ENCODE peak calls at places on chromosomes 4 and X, in eight cellular contexts. One of them, this sample, is unnamed.

GRCh38 chrX:10660171-10660570 is 39.8 kb upstream of the MID1 start:
- DNase-seq in NCI-H2029 treated with DMSO at 0.1 percent for 48 hours: no peak
- DNase-seq in KBM-7: no peak
- DNase-seq in activated CD4-positive, alpha-beta T cell treated with anti-CD3 and anti-CD28 coated beads, Interleukin-2, amount 10 ng/mL, durations not matched to agents 7 days and 5 days: no peak
- DNase-seq in adrenal gland: no peak
- DNase-seq in RPMI8226: no peak
- DNase-seq in HEK293T: no peak
- DNase-seq in PC-3: no peak
- DNase-seq in this sample: no peak

GRCh38 chr4:40915318-40916217 is 165.8 kb downstream of the NSUN7 start:
- DNase-seq in HEK293T: no peak
- DNase-seq in RPMI8226: no peak
- DNase-seq in PC-3: no peak
- DNase-seq in adrenal gland: no peak
- DNase-seq in activated CD4-positive, alpha-beta T cell treated with anti-CD3 and anti-CD28 coated beads, Interleukin-2, amount 10 ng/mL, durations not matched to agents 7 days and 5 days: no peak
- DNase-seq in NCI-H2029 treated with DMSO at 0.1 percent for 48 hours: no peak
- DNase-seq in KBM-7: no peak
- DNase-seq in this sample: no peak

GRCh38 chrX:15310117-15310516 is 5.3 kb downstream of the ASB11 start:
- DNase-seq in RPMI8226: peak
- DNase-seq in HEK293T: no peak
- DNase-seq in PC-3: peak
- DNase-seq in NCI-H2029 treated with DMSO at 0.1 percent for 48 hours: peak
- DNase-seq in adrenal gland: peak
- DNase-seq in KBM-7: no peak
- DNase-seq in activated CD4-positive, alpha-beta T cell treated with anti-CD3 and anti-CD28 coated beads, Interleukin-2, amount 10 ng/mL, durations not matched to agents 7 days and 5 days: no peak
- DNase-seq in this sample: peak

GRCh38 chrX:139739138-139739537 is 31.2 kb upstream of the MCF2 start:
- DNase-seq in activated CD4-positive, alpha-beta T cell treated with anti-CD3 and anti-CD28 coated beads, Interleukin-2, amount 10 ng/mL, durations not matched to agents 7 days and 5 days: peak
- DNase-seq in KBM-7: no peak
- DNase-seq in PC-3: peak
- DNase-seq in NCI-H2029 treated with DMSO at 0.1 percent for 48 hours: no peak
- DNase-seq in RPMI8226: no peak
- DNase-seq in adrenal gland: no peak
- DNase-seq in HEK293T: no peak
- DNase-seq in this sample: no peak

GRCh38 chrX:1480082-1480785 is 27.5 kb upstream of the ASMTL start:
- DNase-seq in HEK293T: no peak
- DNase-seq in RPMI8226: no peak
- DNase-seq in activated CD4-positive, alpha-beta T cell treated with anti-CD3 and anti-CD28 coated beads, Interleukin-2, amount 10 ng/mL, durations not matched to agents 7 days and 5 days: peak
- DNase-seq in PC-3: peak
- DNase-seq in adrenal gland: peak
- DNase-seq in KBM-7: no peak
- DNase-seq in NCI-H2029 treated with DMSO at 0.1 percent for 48 hours: no peak
- DNase-seq in this sample: no peak

GRCh38 chrX:83511208-83511607 is 3.1 kb downstream of the POU3F4 start:
- DNase-seq in activated CD4-positive, alpha-beta T cell treated with anti-CD3 and anti-CD28 coated beads, Interleukin-2, amount 10 ng/mL, durations not matched to agents 7 days and 5 days: no peak
- DNase-seq in RPMI8226: no peak
- DNase-seq in HEK293T: no peak
- DNase-seq in PC-3: no peak
- DNase-seq in KBM-7: no peak
- DNase-seq in NCI-H2029 treated with DMSO at 0.1 percent for 48 hours: no peak
- DNase-seq in adrenal gland: no peak
- DNase-seq in this sample: no peak

GRCh38 chr4:5812506-5813229 is 80.2 kb downstream of the CRMP1 start:
- DNase-seq in adrenal gland: peak
- DNase-seq in KBM-7: peak
- DNase-seq in HEK293T: peak
- DNase-seq in RPMI8226: peak
- DNase-seq in NCI-H2029 treated with DMSO at 0.1 percent for 48 hours: peak
- DNase-seq in activated CD4-positive, alpha-beta T cell treated with anti-CD3 and anti-CD28 coated beads, Interleukin-2, amount 10 ng/mL, durations not matched to agents 7 days and 5 days: peak
- DNase-seq in PC-3: peak
- DNase-seq in this sample: peak

GRCh38 chr4:1208266-1208961 is 36.0 kb upstream of the SPON2 start:
- DNase-seq in KBM-7: no peak
- DNase-seq in adrenal gland: peak
- DNase-seq in NCI-H2029 treated with DMSO at 0.1 percent for 48 hours: no peak
- DNase-seq in activated CD4-positive, alpha-beta T cell treated with anti-CD3 and anti-CD28 coated beads, Interleukin-2, amount 10 ng/mL, durations not matched to agents 7 days and 5 days: no peak
- DNase-seq in RPMI8226: no peak
- DNase-seq in PC-3: no peak
- DNase-seq in HEK293T: no peak
- DNase-seq in this sample: no peak

GRCh38 chr4:141686929-141687328 is 50.5 kb downstream of the IL15 start:
- DNase-seq in KBM-7: no peak
- DNase-seq in adrenal gland: peak
- DNase-seq in PC-3: peak
- DNase-seq in activated CD4-positive, alpha-beta T cell treated with anti-CD3 and anti-CD28 coated beads, Interleukin-2, amount 10 ng/mL, durations not matched to agents 7 days and 5 days: no peak
- DNase-seq in NCI-H2029 treated with DMSO at 0.1 percent for 48 hours: no peak
- DNase-seq in RPMI8226: no peak
- DNase-seq in HEK293T: no peak
- DNase-seq in this sample: peak

GRCh38 chr4:186734251-186734650 is 10.6 kb upstream of the FAT1 start:
- DNase-seq in RPMI8226: no peak
- DNase-seq in NCI-H2029 treated with DMSO at 0.1 percent for 48 hours: no peak
- DNase-seq in adrenal gland: no peak
- DNase-seq in KBM-7: no peak
- DNase-seq in PC-3: no peak
- DNase-seq in activated CD4-positive, alpha-beta T cell treated with anti-CD3 and anti-CD28 coated beads, Interleukin-2, amount 10 ng/mL, durations not matched to agents 7 days and 5 days: no peak
- DNase-seq in HEK293T: no peak
- DNase-seq in this sample: no peak

GRCh38 chr4:13984996-13985780 is 357.7 kb upstream of the BOD1L1 start:
- DNase-seq in KBM-7: peak
- DNase-seq in PC-3: no peak
- DNase-seq in RPMI8226: no peak
- DNase-seq in adrenal gland: peak
- DNase-seq in HEK293T: no peak
- DNase-seq in NCI-H2029 treated with DMSO at 0.1 percent for 48 hours: no peak
- DNase-seq in activated CD4-positive, alpha-beta T cell treated with anti-CD3 and anti-CD28 coated beads, Interleukin-2, amount 10 ng/mL, durations not matched to agents 7 days and 5 days: no peak
- DNase-seq in this sample: no peak

GRCh38 chr4:78512357-78512920 is 39.1 kb upstream of the ANXA3 start:
- DNase-seq in KBM-7: no peak
- DNase-seq in NCI-H2029 treated with DMSO at 0.1 percent for 48 hours: no peak
- DNase-seq in RPMI8226: no peak
- DNase-seq in PC-3: no peak
- DNase-seq in adrenal gland: no peak
- DNase-seq in HEK293T: no peak
- DNase-seq in activated CD4-positive, alpha-beta T cell treated with anti-CD3 and anti-CD28 coated beads, Interleukin-2, amount 10 ng/mL, durations not matched to agents 7 days and 5 days: no peak
- DNase-seq in this sample: peak

GRCh38 chr4:184664445-184665210 is 15.1 kb downstream of the PRIMPOL start:
- DNase-seq in PC-3: peak
- DNase-seq in KBM-7: peak
- DNase-seq in adrenal gland: no peak
- DNase-seq in HEK293T: peak
- DNase-seq in RPMI8226: no peak
- DNase-seq in activated CD4-positive, alpha-beta T cell treated with anti-CD3 and anti-CD28 coated beads, Interleukin-2, amount 10 ng/mL, durations not matched to agents 7 days and 5 days: no peak
- DNase-seq in NCI-H2029 treated with DMSO at 0.1 percent for 48 hours: no peak
- DNase-seq in this sample: no peak

GRCh38 chr4:1477045-1477905 is 71.0 kb upstream of the NKX1-1 start:
- DNase-seq in PC-3: no peak
- DNase-seq in adrenal gland: no peak
- DNase-seq in KBM-7: no peak
- DNase-seq in HEK293T: no peak
- DNase-seq in activated CD4-positive, alpha-beta T cell treated with anti-CD3 and anti-CD28 coated beads, Interleukin-2, amount 10 ng/mL, durations not matched to agents 7 days and 5 days: no peak
- DNase-seq in RPMI8226: no peak
- DNase-seq in NCI-H2029 treated with DMSO at 0.1 percent for 48 hours: no peak
- DNase-seq in this sample: no peak

GRCh38 chrX:40168183-40169015 is 70.6 kb upstream of the BCOR start:
- DNase-seq in activated CD4-positive, alpha-beta T cell treated with anti-CD3 and anti-CD28 coated beads, Interleukin-2, amount 10 ng/mL, durations not matched to agents 7 days and 5 days: no peak
- DNase-seq in HEK293T: no peak
- DNase-seq in RPMI8226: no peak
- DNase-seq in NCI-H2029 treated with DMSO at 0.1 percent for 48 hours: no peak
- DNase-seq in adrenal gland: no peak
- DNase-seq in PC-3: no peak
- DNase-seq in KBM-7: no peak
- DNase-seq in this sample: no peak

GRCh38 chr4:153079824-153080486 is 124.3 kb upstream of the TRIM2 start:
- DNase-seq in KBM-7: peak
- DNase-seq in adrenal gland: no peak
- DNase-seq in NCI-H2029 treated with DMSO at 0.1 percent for 48 hours: no peak
- DNase-seq in HEK293T: no peak
- DNase-seq in PC-3: no peak
- DNase-seq in activated CD4-positive, alpha-beta T cell treated with anti-CD3 and anti-CD28 coated beads, Interleukin-2, amount 10 ng/mL, durations not matched to agents 7 days and 5 days: no peak
- DNase-seq in RPMI8226: no peak
- DNase-seq in this sample: no peak

GRCh38 chr4:7254736-7255487 is 62.6 kb downstream of the SORCS2 start:
- DNase-seq in RPMI8226: no peak
- DNase-seq in KBM-7: no peak
- DNase-seq in activated CD4-positive, alpha-beta T cell treated with anti-CD3 and anti-CD28 coated beads, Interleukin-2, amount 10 ng/mL, durations not matched to agents 7 days and 5 days: no peak
- DNase-seq in HEK293T: no peak
- DNase-seq in adrenal gland: no peak
- DNase-seq in NCI-H2029 treated with DMSO at 0.1 percent for 48 hours: no peak
- DNase-seq in PC-3: no peak
- DNase-seq in this sample: no peak

GRCh38 chr4:121252224-121252806 is 88.2 kb upstream of the TNIP3 start:
- DNase-seq in KBM-7: peak
- DNase-seq in PC-3: peak
- DNase-seq in HEK293T: peak
- DNase-seq in RPMI8226: peak
- DNase-seq in adrenal gland: peak
- DNase-seq in activated CD4-positive, alpha-beta T cell treated with anti-CD3 and anti-CD28 coated beads, Interleukin-2, amount 10 ng/mL, durations not matched to agents 7 days and 5 days: peak
- DNase-seq in NCI-H2029 treated with DMSO at 0.1 percent for 48 hours: peak
- DNase-seq in this sample: peak

GRCh38 chr4:36255575-36255974 is 11.3 kb upstream of the ARAP2 start:
- DNase-seq in activated CD4-positive, alpha-beta T cell treated with anti-CD3 and anti-CD28 coated beads, Interleukin-2, amount 10 ng/mL, durations not matched to agents 7 days and 5 days: peak
- DNase-seq in RPMI8226: peak
- DNase-seq in HEK293T: no peak
- DNase-seq in PC-3: no peak
- DNase-seq in adrenal gland: no peak
- DNase-seq in NCI-H2029 treated with DMSO at 0.1 percent for 48 hours: no peak
- DNase-seq in KBM-7: peak
- DNase-seq in this sample: no peak

GRCh38 chr4:137676357-137676998 is 144.2 kb upstream of the PCDH18 start:
- DNase-seq in adrenal gland: no peak
- DNase-seq in KBM-7: no peak
- DNase-seq in PC-3: peak
- DNase-seq in activated CD4-positive, alpha-beta T cell treated with anti-CD3 and anti-CD28 coated beads, Interleukin-2, amount 10 ng/mL, durations not matched to agents 7 days and 5 days: no peak
- DNase-seq in NCI-H2029 treated with DMSO at 0.1 percent for 48 hours: no peak
- DNase-seq in HEK293T: no peak
- DNase-seq in RPMI8226: no peak
- DNase-seq in this sample: no peak

GRCh38 chr4:167216783-167217182 is 17.5 kb downstream of the SPOCK3 start:
- DNase-seq in KBM-7: no peak
- DNase-seq in HEK293T: no peak
- DNase-seq in RPMI8226: no peak
- DNase-seq in adrenal gland: no peak
- DNase-seq in PC-3: no peak
- DNase-seq in NCI-H2029 treated with DMSO at 0.1 percent for 48 hours: no peak
- DNase-seq in activated CD4-positive, alpha-beta T cell treated with anti-CD3 and anti-CD28 coated beads, Interleukin-2, amount 10 ng/mL, durations not matched to agents 7 days and 5 days: no peak
- DNase-seq in this sample: no peak

GRCh38 chr4:48799157-48799556 is 19.1 kb upstream of the FRYL start:
- DNase-seq in PC-3: peak
- DNase-seq in RPMI8226: peak
- DNase-seq in HEK293T: no peak
- DNase-seq in activated CD4-positive, alpha-beta T cell treated with anti-CD3 and anti-CD28 coated beads, Interleukin-2, amount 10 ng/mL, durations not matched to agents 7 days and 5 days: no peak
- DNase-seq in NCI-H2029 treated with DMSO at 0.1 percent for 48 hours: no peak
- DNase-seq in KBM-7: peak
- DNase-seq in adrenal gland: no peak
- DNase-seq in this sample: no peak

GRCh38 chr4:29553842-29554241 is 1166.3 kb upstream of the PCDH7 start:
- DNase-seq in KBM-7: no peak
- DNase-seq in RPMI8226: no peak
- DNase-seq in activated CD4-positive, alpha-beta T cell treated with anti-CD3 and anti-CD28 coated beads, Interleukin-2, amount 10 ng/mL, durations not matched to agents 7 days and 5 days: no peak
- DNase-seq in HEK293T: no peak
- DNase-seq in PC-3: peak
- DNase-seq in NCI-H2029 treated with DMSO at 0.1 percent for 48 hours: peak
- DNase-seq in adrenal gland: no peak
- DNase-seq in this sample: no peak

GRCh38 chr4:128660361-128660964 is 149.0 kb upstream of the JADE1 start:
- DNase-seq in NCI-H2029 treated with DMSO at 0.1 percent for 48 hours: no peak
- DNase-seq in PC-3: no peak
- DNase-seq in KBM-7: no peak
- DNase-seq in activated CD4-positive, alpha-beta T cell treated with anti-CD3 and anti-CD28 coated beads, Interleukin-2, amount 10 ng/mL, durations not matched to agents 7 days and 5 days: no peak
- DNase-seq in RPMI8226: no peak
- DNase-seq in HEK293T: no peak
- DNase-seq in adrenal gland: peak
- DNase-seq in this sample: no peak

GRCh38 chr4:36206012-36206411 is 38.3 kb downstream of the ARAP2 start:
- DNase-seq in KBM-7: no peak
- DNase-seq in RPMI8226: no peak
- DNase-seq in adrenal gland: no peak
- DNase-seq in NCI-H2029 treated with DMSO at 0.1 percent for 48 hours: no peak
- DNase-seq in PC-3: no peak
- DNase-seq in activated CD4-positive, alpha-beta T cell treated with anti-CD3 and anti-CD28 coated beads, Interleukin-2, amount 10 ng/mL, durations not matched to agents 7 days and 5 days: no peak
- DNase-seq in HEK293T: no peak
- DNase-seq in this sample: no peak

GRCh38 chr4:63563288-63564014 is 845.8 kb downstream of the TECRL start:
- DNase-seq in RPMI8226: peak
- DNase-seq in KBM-7: no peak
- DNase-seq in HEK293T: no peak
- DNase-seq in adrenal gland: no peak
- DNase-seq in PC-3: peak
- DNase-seq in NCI-H2029 treated with DMSO at 0.1 percent for 48 hours: no peak
- DNase-seq in activated CD4-positive, alpha-beta T cell treated with anti-CD3 and anti-CD28 coated beads, Interleukin-2, amount 10 ng/mL, durations not matched to agents 7 days and 5 days: no peak
- DNase-seq in this sample: peak

GRCh38 chr4:144449623-144450022 is 196.3 kb upstream of the HHIP start:
- DNase-seq in KBM-7: no peak
- DNase-seq in HEK293T: no peak
- DNase-seq in adrenal gland: peak
- DNase-seq in RPMI8226: peak
- DNase-seq in NCI-H2029 treated with DMSO at 0.1 percent for 48 hours: no peak
- DNase-seq in PC-3: peak
- DNase-seq in activated CD4-positive, alpha-beta T cell treated with anti-CD3 and anti-CD28 coated beads, Interleukin-2, amount 10 ng/mL, durations not matched to agents 7 days and 5 days: no peak
- DNase-seq in this sample: no peak

GRCh38 chr4:153513596-153513995 is 47.4 kb downstream of the TMEM131L start:
- DNase-seq in HEK293T: no peak
- DNase-seq in RPMI8226: no peak
- DNase-seq in adrenal gland: no peak
- DNase-seq in activated CD4-positive, alpha-beta T cell treated with anti-CD3 and anti-CD28 coated beads, Interleukin-2, amount 10 ng/mL, durations not matched to agents 7 days and 5 days: no peak
- DNase-seq in NCI-H2029 treated with DMSO at 0.1 percent for 48 hours: no peak
- DNase-seq in KBM-7: no peak
- DNase-seq in PC-3: peak
- DNase-seq in this sample: no peak

GRCh38 chrX:19630228-19630627 is 114.9 kb upstream of the MAP3K15 start:
- DNase-seq in RPMI8226: no peak
- DNase-seq in PC-3: no peak
- DNase-seq in HEK293T: no peak
- DNase-seq in KBM-7: peak
- DNase-seq in adrenal gland: no peak
- DNase-seq in activated CD4-positive, alpha-beta T cell treated with anti-CD3 and anti-CD28 coated beads, Interleukin-2, amount 10 ng/mL, durations not matched to agents 7 days and 5 days: no peak
- DNase-seq in NCI-H2029 treated with DMSO at 0.1 percent for 48 hours: no peak
- DNase-seq in this sample: no peak

GRCh38 chr4:7255996-7256395 is 63.7 kb downstream of the SORCS2 start:
- DNase-seq in adrenal gland: no peak
- DNase-seq in HEK293T: no peak
- DNase-seq in PC-3: no peak
- DNase-seq in KBM-7: no peak
- DNase-seq in NCI-H2029 treated with DMSO at 0.1 percent for 48 hours: no peak
- DNase-seq in RPMI8226: no peak
- DNase-seq in activated CD4-positive, alpha-beta T cell treated with anti-CD3 and anti-CD28 coated beads, Interleukin-2, amount 10 ng/mL, durations not matched to agents 7 days and 5 days: no peak
- DNase-seq in this sample: no peak

This sample was measured in T47D.